ENCODE peak calls at places on chromosomes 7 and 10, in nine cellular contexts. H, F, I, T, L, Q, B, V and P are unnamed samples.
A peak's percentile ranks its signal among the peaks of the same experiment; 100 is the strongest.

GRCh38 chr10:35488228-35488627 is 116.9 kb upstream of the GJD4 start:
- DNase-seq in H (no peak), F (no peak), I (no peak), T (no peak), L (no peak), Q (no peak), B (no peak), V (no peak), P (no peak)

GRCh38 chr10:27383595-27384542 is 120.2 kb upstream of the RAB18 start:
- DNase-seq in H (no peak), F (no peak), I (no peak), T (peak; percentile 68), L (no peak), Q (no peak), B (no peak), V (peak; percentile 58), P (no peak)

GRCh38 chr10:30454744-30455498 is 20.9 kb downstream of the MAP3K8 start:
- DNase-seq in H (peak; percentile 98), F (no peak), I (no peak), T (no peak), L (no peak), Q (peak; percentile 86), B (no peak), V (no peak), P (no peak)

GRCh38 chr7:35551682-35552081 is 143.3 kb downstream of the HERPUD2 start:
- DNase-seq in H (no peak), F (no peak), I (no peak), T (no peak), L (no peak), Q (no peak), B (no peak), V (no peak), P (no peak)

GRCh38 chr7:129829677-129830631 is 122.8 kb downstream of the UBE2H start:
- DNase-seq in H (peak; percentile 88), F (peak; percentile 44), I (peak; percentile 49), T (peak; percentile 83), L (peak; percentile 59), Q (peak; percentile 69), B (peak; percentile 67), V (peak; percentile 67), P (peak; percentile 48)

GRCh38 chr10:113219446-113219845 is 269.4 kb downstream of the TCF7L2 start:
- DNase-seq in H (no peak), F (no peak), I (no peak), T (no peak), L (no peak), Q (no peak), B (no peak), V (no peak), P (no peak)

GRCh38 chr7:108973075-108973474 is 403.4 kb downstream of the DNAJB9 start:
- DNase-seq in H (peak; percentile 1), F (no peak), I (no peak), T (peak; percentile 11), L (no peak), Q (no peak), B (peak; percentile 4), V (no peak), P (no peak)

GRCh38 chr7:134690016-134690415 is 43.4 kb downstream of the BPGM start:
- DNase-seq in H (peak; percentile 85), F (no peak), I (no peak), T (peak; percentile 40), L (no peak), Q (peak; percentile 68), B (no peak), V (no peak), P (no peak)

GRCh38 chr7:38411404-38411803 is 138.0 kb upstream of the TARP start:
- DNase-seq in H (peak; percentile 12), F (no peak), I (no peak), T (peak; percentile 48), L (no peak), Q (no peak), B (peak; percentile 20), V (no peak), P (no peak)